ENCODE peak calls at places on chromosome 11, in four cellular contexts. D is esophagus squamous epithelium, F is HEK293T, X is PC-3. U is an unnamed sample.
A peak's percentile ranks its signal among the peaks of the same experiment; 100 is the strongest.

GRCh38 chr11:102780491-102780918 is at the start of gene MMP10:
- DNase-seq in D (no peak), F (peak; percentile 37), X (peak; percentile 92), U (peak; percentile 56)

GRCh38 chr11:12123799-12124198 is 13.4 kb downstream of the MICAL2 start:
- DNase-seq in D (no peak), F (no peak), X (no peak), U (no peak)

GRCh38 chr11:103907548-103908455 is 128.6 kb upstream of the DDI1 start:
- DNase-seq in D (no peak), F (no peak), X (peak; percentile 40), U (no peak)

GRCh38 chr11:6655020-6655789 is 404 bp downstream of the DCHS1 start:
- DNase-seq in D (no peak), F (no peak), X (no peak), U (no peak)

GRCh38 chr11:990101-990500 is 46.4 kb downstream of the MUC6 start:
- DNase-seq in D (no peak), F (no peak), X (no peak), U (no peak)

GRCh38 chr11:110367571-110367970 is 62.2 kb upstream of the FDX1 start:
- DNase-seq in D (no peak), F (no peak), X (peak; percentile 50), U (no peak)

GRCh38 chr11:64624869-64625481 is 34.0 kb downstream of the SLC22A12 start:
- DNase-seq in D (no peak), F (no peak), X (no peak), U (no peak)

GRCh38 chr11:74142624-74143023 is 28.2 kb downstream of the C2CD3 start:
- DNase-seq in D (no peak), F (no peak), X (peak; percentile 22), U (no peak)

GRCh38 chr11:62727833-62728721 is at the start of gene TTC9C:
- DNase-seq in D (peak; percentile 78), F (peak; percentile 78), X (peak; percentile 99), U (peak; percentile 98)

GRCh38 chr11:1150095-1150494 is 7.7 kb upstream of the MUC5AC start:
- DNase-seq in D (no peak), F (no peak), X (no peak), U (no peak)

GRCh38 chr11:104991994-104992393 is 23.6 kb upstream of the CASP4 start:
- DNase-seq in D (no peak), F (no peak), X (no peak), U (no peak)

GRCh38 chr11:122099345-122100045 is 16.5 kb downstream of the BLID start:
- DNase-seq in D (no peak), F (no peak), X (no peak), U (no peak)

GRCh38 chr11:91927448-91927847 is 297.2 kb upstream of the FAT3 start:
- DNase-seq in D (no peak), F (no peak), X (no peak), U (no peak)

GRCh38 chr11:65884716-65885092 is 3.6 kb downstream of the FIBP start:
- DNase-seq in D (no peak), F (peak; percentile 76), X (peak; percentile 89), U (peak; percentile 74)

GRCh38 chr11:27540051-27540450 is 33.5 kb upstream of the LIN7C start:
- DNase-seq in D (no peak), F (no peak), X (no peak), U (no peak)

GRCh38 chr11:91299980-91300379 is 924.6 kb upstream of the FAT3 start:
- DNase-seq in D (no peak), F (no peak), X (peak; percentile 91), U (no peak)

GRCh38 chr11:113373306-113373705 is 14.3 kb upstream of the ANKK1 start:
- DNase-seq in D (no peak), F (no peak), X (peak; percentile 74), U (no peak)

GRCh38 chr11:1502168-1502955 is 15.8 kb upstream of the MOB2 start:
- DNase-seq in D (no peak), F (no peak), X (no peak), U (no peak)

GRCh38 chr11:44221992-44222391 is 87.9 kb downstream of the ALX4 start:
- DNase-seq in D (no peak), F (no peak), X (no peak), U (no peak)

GRCh38 chr11:13595166-13595565 is 73.3 kb upstream of the FAR1 start:
- DNase-seq in D (no peak), F (no peak), X (no peak), U (no peak)

GRCh38 chr11:69554849-69555248 is 73.4 kb downstream of the LINC01488 start:
- DNase-seq in D (no peak), F (no peak), X (no peak), U (peak; percentile 86)